ENCODE peak calls at places on chromosomes 1 and 21, in six cellular contexts. One of them, this sample, is unnamed.

GRCh38 chr1:186595969-186596368 is 84.3 kb downstream of the PTGS2 start:
- DNase-seq in BE2C: no peak
- DNase-seq in ovary: no peak
- DNase-seq in choroid plexus epithelial cell: peak
- DNase-seq in heart left ventricle: no peak
- DNase-seq in GM13976: peak
- DNase-seq in this sample: no peak

GRCh38 chr1:119080586-119080985 is 59.9 kb downstream of the WARS2 start:
- DNase-seq in BE2C: no peak
- DNase-seq in ovary: peak
- DNase-seq in choroid plexus epithelial cell: peak
- DNase-seq in heart left ventricle: no peak
- DNase-seq in GM13976: no peak
- DNase-seq in this sample: no peak

GRCh38 chr1:103948526-103948925 is 198.8 kb downstream of the AMY1C start:
- DNase-seq in BE2C: no peak
- DNase-seq in ovary: no peak
- DNase-seq in choroid plexus epithelial cell: peak
- DNase-seq in heart left ventricle: no peak
- DNase-seq in GM13976: no peak
- DNase-seq in this sample: no peak

GRCh38 chr1:236111527-236112331 is 30.6 kb upstream of the GPR137B start:
- DNase-seq in BE2C: no peak
- DNase-seq in ovary: no peak
- DNase-seq in choroid plexus epithelial cell: no peak
- DNase-seq in heart left ventricle: no peak
- DNase-seq in GM13976: no peak
- DNase-seq in this sample: no peak

GRCh38 chr1:225880210-225880584 is 2.0 kb downstream of the TMEM63A start:
- DNase-seq in BE2C: no peak
- DNase-seq in ovary: no peak
- DNase-seq in choroid plexus epithelial cell: no peak
- DNase-seq in heart left ventricle: peak
- DNase-seq in GM13976: no peak
- DNase-seq in this sample: no peak

GRCh38 chr1:31798433-31799195 is 17.2 kb downstream of the SPOCD1 start:
- DNase-seq in BE2C: no peak
- DNase-seq in ovary: no peak
- DNase-seq in choroid plexus epithelial cell: peak
- DNase-seq in heart left ventricle: no peak
- DNase-seq in GM13976: no peak
- DNase-seq in this sample: peak

GRCh38 chr1:22814176-22815042 is 103.8 kb downstream of the EPHB2 start:
- DNase-seq in BE2C: peak
- DNase-seq in ovary: peak
- DNase-seq in choroid plexus epithelial cell: no peak
- DNase-seq in heart left ventricle: no peak
- DNase-seq in GM13976: no peak
- DNase-seq in this sample: no peak

GRCh38 chr1:62271932-62272728 is 47.1 kb downstream of the KANK4 start:
- DNase-seq in BE2C: peak
- DNase-seq in ovary: no peak
- DNase-seq in choroid plexus epithelial cell: no peak
- DNase-seq in heart left ventricle: no peak
- DNase-seq in GM13976: peak
- DNase-seq in this sample: peak

GRCh38 chr1:94801919-94802546 is 18.1 kb upstream of the SLC44A3 start:
- DNase-seq in BE2C: peak
- DNase-seq in ovary: peak
- DNase-seq in choroid plexus epithelial cell: peak
- DNase-seq in heart left ventricle: peak
- DNase-seq in GM13976: peak
- DNase-seq in this sample: no peak

GRCh38 chr1:155485945-155486344 is 76.7 kb downstream of the ASH1L start:
- DNase-seq in BE2C: no peak
- DNase-seq in ovary: no peak
- DNase-seq in choroid plexus epithelial cell: no peak
- DNase-seq in heart left ventricle: no peak
- DNase-seq in GM13976: peak
- DNase-seq in this sample: no peak

GRCh38 chr1:224592636-224593579 is 23.2 kb upstream of the CNIH3 start:
- DNase-seq in BE2C: peak
- DNase-seq in ovary: no peak
- DNase-seq in choroid plexus epithelial cell: peak
- DNase-seq in heart left ventricle: no peak
- DNase-seq in GM13976: no peak
- DNase-seq in this sample: no peak

GRCh38 chr1:110150330-110151174 is at the start of gene SLC6A17:
- DNase-seq in BE2C: peak
- DNase-seq in ovary: no peak
- DNase-seq in choroid plexus epithelial cell: peak
- DNase-seq in heart left ventricle: no peak
- DNase-seq in GM13976: no peak
- DNase-seq in this sample: peak

GRCh38 chr1:208264469-208265126 is 20.4 kb upstream of the PLXNA2 start:
- DNase-seq in BE2C: no peak
- DNase-seq in ovary: no peak
- DNase-seq in choroid plexus epithelial cell: no peak
- DNase-seq in heart left ventricle: peak
- DNase-seq in GM13976: no peak
- DNase-seq in this sample: no peak

GRCh38 chr1:202935863-202936262 is 8.8 kb upstream of the KLHL12 start:
- DNase-seq in BE2C: no peak
- DNase-seq in ovary: no peak
- DNase-seq in choroid plexus epithelial cell: no peak
- DNase-seq in heart left ventricle: no peak
- DNase-seq in GM13976: no peak
- DNase-seq in this sample: no peak

GRCh38 chr21:42376338-42376982 is 10.1 kb upstream of the TFF1 start:
- DNase-seq in BE2C: no peak
- DNase-seq in ovary: no peak
- DNase-seq in choroid plexus epithelial cell: no peak
- DNase-seq in heart left ventricle: no peak
- DNase-seq in GM13976: peak
- DNase-seq in this sample: no peak

GRCh38 chr1:84899969-84900368 is 7.0 kb upstream of the LPAR3 start:
- DNase-seq in BE2C: no peak
- DNase-seq in ovary: no peak
- DNase-seq in choroid plexus epithelial cell: no peak
- DNase-seq in heart left ventricle: no peak
- DNase-seq in GM13976: no peak
- DNase-seq in this sample: no peak

GRCh38 chr21:36087362-36088138 is 17.7 kb downstream of the CBR1 start:
- DNase-seq in BE2C: no peak
- DNase-seq in ovary: no peak
- DNase-seq in choroid plexus epithelial cell: no peak
- DNase-seq in heart left ventricle: no peak
- DNase-seq in GM13976: no peak
- DNase-seq in this sample: no peak

GRCh38 chr1:50333595-50333974 is 89.7 kb downstream of the DMRTA2 start:
- DNase-seq in BE2C: no peak
- DNase-seq in ovary: peak
- DNase-seq in choroid plexus epithelial cell: peak
- DNase-seq in heart left ventricle: peak
- DNase-seq in GM13976: peak
- DNase-seq in this sample: peak

GRCh38 chr1:94234615-94235014 is 2.8 kb downstream of the ARHGAP29 start:
- DNase-seq in BE2C: no peak
- DNase-seq in ovary: no peak
- DNase-seq in choroid plexus epithelial cell: no peak
- DNase-seq in heart left ventricle: no peak
- DNase-seq in GM13976: no peak
- DNase-seq in this sample: no peak

GRCh38 chr1:199041173-199041914 is 402.5 kb downstream of the PTPRC start:
- DNase-seq in BE2C: no peak
- DNase-seq in ovary: no peak
- DNase-seq in choroid plexus epithelial cell: peak
- DNase-seq in heart left ventricle: no peak
- DNase-seq in GM13976: peak
- DNase-seq in this sample: peak

GRCh38 chr1:27575861-27576331 is 28.0 kb downstream of the AHDC1 start:
- DNase-seq in BE2C: peak
- DNase-seq in ovary: peak
- DNase-seq in choroid plexus epithelial cell: no peak
- DNase-seq in heart left ventricle: peak
- DNase-seq in GM13976: peak
- DNase-seq in this sample: no peak

GRCh38 chr1:10824821-10825540 is 28.5 kb upstream of the CASZ1 start:
- DNase-seq in BE2C: peak
- DNase-seq in ovary: peak
- DNase-seq in choroid plexus epithelial cell: peak
- DNase-seq in heart left ventricle: no peak
- DNase-seq in GM13976: no peak
- DNase-seq in this sample: no peak

GRCh38 chr1:66730462-66730861 is 21.8 kb upstream of the DYNLT5 start:
- DNase-seq in BE2C: no peak
- DNase-seq in ovary: no peak
- DNase-seq in choroid plexus epithelial cell: no peak
- DNase-seq in heart left ventricle: no peak
- DNase-seq in GM13976: no peak
- DNase-seq in this sample: no peak

GRCh38 chr1:66732407-66733166 is 19.7 kb upstream of the DYNLT5 start:
- DNase-seq in BE2C: no peak
- DNase-seq in ovary: no peak
- DNase-seq in choroid plexus epithelial cell: peak
- DNase-seq in heart left ventricle: no peak
- DNase-seq in GM13976: no peak
- DNase-seq in this sample: no peak

GRCh38 chr1:66729130-66729922 is 22.9 kb upstream of the DYNLT5 start:
- DNase-seq in BE2C: no peak
- DNase-seq in ovary: no peak
- DNase-seq in choroid plexus epithelial cell: no peak
- DNase-seq in heart left ventricle: no peak
- DNase-seq in GM13976: no peak
- DNase-seq in this sample: peak

GRCh38 chr1:66731462-66731861 is 20.8 kb upstream of the DYNLT5 start:
- DNase-seq in BE2C: no peak
- DNase-seq in ovary: no peak
- DNase-seq in choroid plexus epithelial cell: no peak
- DNase-seq in heart left ventricle: no peak
- DNase-seq in GM13976: no peak
- DNase-seq in this sample: no peak

DNA sequence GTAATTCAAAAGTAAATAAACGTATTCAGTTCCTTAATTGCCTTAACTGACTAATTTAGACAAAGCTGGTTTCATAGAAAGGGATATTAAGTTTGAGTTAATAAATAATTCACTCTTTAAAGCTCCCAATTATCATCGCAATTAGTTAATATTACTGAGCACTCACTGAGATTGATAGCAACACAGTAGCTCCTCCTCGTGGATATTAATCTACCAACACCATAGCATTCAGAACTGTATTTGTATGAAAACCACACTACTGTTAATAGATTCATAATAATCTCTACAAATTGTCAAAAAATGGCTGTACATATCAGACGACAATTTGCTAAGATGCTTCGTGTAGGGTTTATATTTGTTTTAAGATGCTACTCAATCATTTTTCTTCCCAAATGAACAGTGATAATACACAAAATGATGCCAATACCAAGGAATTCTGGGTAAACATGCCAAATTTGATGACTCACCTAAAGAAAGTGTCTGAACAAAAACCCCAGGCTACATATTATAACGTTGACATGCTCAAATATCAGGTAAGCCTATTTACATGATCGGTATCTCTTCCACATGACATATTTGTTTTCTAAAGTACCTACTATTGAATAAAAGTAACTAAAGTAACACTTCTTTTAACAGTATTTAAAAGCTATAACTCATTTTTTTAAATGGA is 18.8 kb upstream of the DYNLT5 start:
- DNase-seq in BE2C: no peak
- DNase-seq in ovary: no peak
- DNase-seq in choroid plexus epithelial cell: peak
- DNase-seq in heart left ventricle: no peak
- DNase-seq in GM13976: no peak
- DNase-seq in this sample: no peak
- TF ChIP-seq CTCF in BE2C: peak
- TF ChIP-seq CTCF in ovary: no peak
- TF ChIP-seq CTCF in choroid plexus epithelial cell: no peak
- TF ChIP-seq CTCF in heart left ventricle: no peak
- TF ChIP-seq CTCF in GM13976: no peak
- TF ChIP-seq CTCF in this sample: no peak

GRCh38 chr21:39966786-39967185 is 99.5 kb downstream of the PCP4 start:
- DNase-seq in BE2C: no peak
- DNase-seq in ovary: no peak
- DNase-seq in choroid plexus epithelial cell: no peak
- DNase-seq in heart left ventricle: no peak
- DNase-seq in GM13976: no peak
- DNase-seq in this sample: no peak

GRCh38 chr21:39956586-39956985 is 89.3 kb downstream of the PCP4 start:
- DNase-seq in BE2C: no peak
- DNase-seq in ovary: no peak
- DNase-seq in choroid plexus epithelial cell: no peak
- DNase-seq in heart left ventricle: no peak
- DNase-seq in GM13976: no peak
- DNase-seq in this sample: no peak

GRCh38 chr21:39958731-39959130 is 91.5 kb downstream of the PCP4 start:
- DNase-seq in BE2C: no peak
- DNase-seq in ovary: no peak
- DNase-seq in choroid plexus epithelial cell: no peak
- DNase-seq in heart left ventricle: no peak
- DNase-seq in GM13976: no peak
- DNase-seq in this sample: no peak

GRCh38 chr21:39955326-39955725 is 88.1 kb downstream of the PCP4 start:
- DNase-seq in BE2C: no peak
- DNase-seq in ovary: no peak
- DNase-seq in choroid plexus epithelial cell: no peak
- DNase-seq in heart left ventricle: no peak
- DNase-seq in GM13976: no peak
- DNase-seq in this sample: no peak

DNA sequence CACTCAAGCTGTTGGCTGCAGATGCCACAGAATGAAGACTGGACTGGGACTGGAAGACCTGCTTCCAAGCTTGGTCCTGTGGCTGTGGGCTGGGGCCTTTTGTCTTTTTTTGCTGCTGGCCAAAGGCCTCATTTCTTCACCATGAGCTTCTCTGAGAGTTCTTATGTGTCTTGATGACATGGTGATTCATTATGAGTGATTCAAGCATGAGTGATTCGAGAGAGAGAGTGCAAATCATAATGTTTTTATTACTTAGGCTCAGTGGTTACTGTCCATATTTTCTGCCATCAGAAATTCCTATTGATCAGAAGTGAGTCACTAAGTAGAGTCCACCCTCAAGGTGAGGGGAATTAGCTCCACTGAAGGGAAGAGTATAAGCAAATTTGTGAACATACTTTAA is 94.0 kb downstream of the PCP4 start:
- DNase-seq in BE2C: no peak
- DNase-seq in ovary: no peak
- DNase-seq in choroid plexus epithelial cell: no peak
- DNase-seq in heart left ventricle: no peak
- DNase-seq in GM13976: no peak
- DNase-seq in this sample: no peak
- TF ChIP-seq CTCF in BE2C: no peak
- TF ChIP-seq CTCF in ovary: no peak
- TF ChIP-seq CTCF in choroid plexus epithelial cell: no peak
- TF ChIP-seq CTCF in heart left ventricle: no peak
- TF ChIP-seq CTCF in GM13976: no peak
- TF ChIP-seq CTCF in this sample: no peak

GRCh38 chr1:79852004-79852403 is 845.5 kb upstream of the ADGRL4 start:
- DNase-seq in BE2C: no peak
- DNase-seq in ovary: no peak
- DNase-seq in choroid plexus epithelial cell: no peak
- DNase-seq in heart left ventricle: no peak
- DNase-seq in GM13976: no peak
- DNase-seq in this sample: no peak
- TF ChIP-seq CTCF in BE2C: peak
- TF ChIP-seq CTCF in ovary: no peak
- TF ChIP-seq CTCF in choroid plexus epithelial cell: peak
- TF ChIP-seq CTCF in heart left ventricle: no peak
- TF ChIP-seq CTCF in GM13976: no peak
- TF ChIP-seq CTCF in this sample: no peak

GRCh38 chr1:14567056-14567455 is 31.4 kb upstream of the KAZN start:
- DNase-seq in BE2C: no peak
- DNase-seq in ovary: no peak
- DNase-seq in choroid plexus epithelial cell: no peak
- DNase-seq in heart left ventricle: no peak
- DNase-seq in GM13976: no peak
- DNase-seq in this sample: no peak
- TF ChIP-seq CTCF in BE2C: no peak
- TF ChIP-seq CTCF in ovary: no peak
- TF ChIP-seq CTCF in choroid plexus epithelial cell: peak
- TF ChIP-seq CTCF in heart left ventricle: no peak
- TF ChIP-seq CTCF in GM13976: no peak
- TF ChIP-seq CTCF in this sample: no peak

This sample was measured in activated CD8-positive, alpha-beta T cell treated with anti-CD3 and anti-CD28 coated beads for 36 hours.